ENCODE peak calls at places on chromosomes 5 and 9, in eight cellular contexts. I is H9; E is CD8-positive, alpha-beta T cell; R is adrenal gland; D is DND-41; Y is ovary; A is brain microvascular endothelial cell; W is astrocyte. C is an unnamed sample.

GRCh38 chr5:41482715-41483114 is 27.7 kb downstream of the PLCXD3 start:
- DNase-seq in I (no peak), E (no peak), R (no peak), D (no peak), Y (no peak), A (no peak), W (no peak), C (no peak)

GRCh38 chr5:176700239-176700847 is 53.1 kb downstream of the TSPAN17 start:
- DNase-seq in I (no peak), E (no peak), R (no peak), D (no peak), Y (no peak), A (no peak), W (no peak), C (peak; percentile 9)

GRCh38 chr5:132464155-132464939 is 26.2 kb downstream of the IRF1 start:
- DNase-seq in I (no peak), E (peak; percentile 46), R (no peak), D (peak; percentile 78), Y (no peak), A (no peak), W (no peak), C (no peak)

GRCh38 chr9:112176410-112177010 is 1.4 kb upstream of the SUSD1 start:
- DNase-seq in I (no peak), E (peak; percentile 33), R (no peak), D (no peak), Y (no peak), A (no peak), W (no peak), C (no peak)

GRCh38 chr5:149403923-149404745 is 25.0 kb upstream of the IL17B start:
- DNase-seq in I (no peak), E (no peak), R (no peak), D (no peak), Y (no peak), A (peak; percentile 80), W (peak; percentile 90), C (no peak)

GRCh38 chr9:87675906-87676515 is 49.9 kb upstream of the CTSL start:
- DNase-seq in I (peak; percentile 23), E (no peak), R (no peak), D (no peak), Y (no peak), A (no peak), W (no peak), C (no peak)

GRCh38 chr9:114382951-114383865 is 4.6 kb downstream of the AKNA start:
- DNase-seq in I (peak; percentile 68), E (peak; percentile 69), R (no peak), D (peak; percentile 15), Y (peak; percentile 59), A (peak; percentile 31), W (no peak), C (no peak)

GRCh38 chr5:59709833-59710232 is 183.7 kb downstream of the PDE4D start:
- DNase-seq in I (no peak), E (no peak), R (no peak), D (no peak), Y (no peak), A (peak; percentile 90), W (peak; percentile 87), C (peak; percentile 77)

GRCh38 chr9:116416421-116416820 is 262.8 kb downstream of the PAPPA start:
- DNase-seq in I (no peak), E (no peak), R (no peak), D (no peak), Y (no peak), A (no peak), W (no peak), C (no peak)

GRCh38 chr9:130287736-130288135 is 22.2 kb downstream of the HMCN2 start:
- DNase-seq in I (no peak), E (no peak), R (no peak), D (no peak), Y (no peak), A (no peak), W (no peak), C (no peak)

GRCh38 chr5:1103093-1103492 is 8.8 kb downstream of the SLC12A7 start:
- DNase-seq in I (no peak), E (no peak), R (no peak), D (no peak), Y (no peak), A (no peak), W (no peak), C (no peak)

GRCh38 chr5:125295405-125295872 is 549.0 kb upstream of the ZNF608 start:
- DNase-seq in I (no peak), E (no peak), R (no peak), D (no peak), Y (no peak), A (no peak), W (peak; percentile 40), C (peak; percentile 55)

GRCh38 chr5:122607818-122608217 is 167.1 kb upstream of the SNX2 start:
- DNase-seq in I (no peak), E (no peak), R (no peak), D (no peak), Y (no peak), A (no peak), W (no peak), C (no peak)

GRCh38 chr9:115115117-115115880 is 2.7 kb downstream of the TNC start:
- DNase-seq in I (no peak), E (no peak), R (no peak), D (no peak), Y (no peak), A (no peak), W (peak; percentile 63), C (peak; percentile 66)

GRCh38 chr9:12368569-12368968 is 324.6 kb upstream of the TYRP1 start:
- DNase-seq in I (no peak), E (no peak), R (no peak), D (no peak), Y (no peak), A (no peak), W (no peak), C (no peak)

GRCh38 chr5:170226661-170227060 is 6.1 kb upstream of the C5orf58 start:
- DNase-seq in I (no peak), E (no peak), R (no peak), D (no peak), Y (peak; percentile 32), A (no peak), W (no peak), C (no peak)

GRCh38 chr5:100430268-100430900 is 104.8 kb upstream of the FAM174A start:
- DNase-seq in I (peak; percentile 57), E (peak; percentile 42), R (peak; percentile 52), D (peak; percentile 68), Y (no peak), A (peak; percentile 41), W (no peak), C (peak; percentile 35)

GRCh38 chr5:141883184-141883947 is 5.2 kb upstream of the PCDH1 start:
- DNase-seq in I (peak; percentile 82), E (no peak), R (peak; percentile 58), D (no peak), Y (no peak), A (no peak), W (no peak), C (no peak)

GRCh38 chr5:54649041-54649504 is 131.5 kb downstream of the SNX18 start:
- DNase-seq in I (no peak), E (no peak), R (no peak), D (no peak), Y (no peak), A (no peak), W (no peak), C (no peak)

GRCh38 chr5:111892949-111893348 is 136.0 kb upstream of the NREP start:
- DNase-seq in I (no peak), E (no peak), R (no peak), D (no peak), Y (no peak), A (peak; percentile 5), W (no peak), C (no peak)

GRCh38 chr9:75265525-75265972 is 177.2 kb downstream of the OSTF1 start:
- DNase-seq in I (peak; percentile 41), E (peak; percentile 42), R (peak; percentile 39), D (peak; percentile 49), Y (peak; percentile 60), A (peak; percentile 53), W (peak; percentile 4), C (peak; percentile 35)

GRCh38 chr5:137842296-137842695 is 25.4 kb upstream of the MYOT start:
- DNase-seq in I (no peak), E (no peak), R (no peak), D (no peak), Y (no peak), A (no peak), W (no peak), C (no peak)

GRCh38 chr9:134299883-134300282 is 26.4 kb upstream of the RXRA start:
- DNase-seq in I (no peak), E (no peak), R (no peak), D (no peak), Y (no peak), A (no peak), W (no peak), C (peak; percentile 6)

DNA sequence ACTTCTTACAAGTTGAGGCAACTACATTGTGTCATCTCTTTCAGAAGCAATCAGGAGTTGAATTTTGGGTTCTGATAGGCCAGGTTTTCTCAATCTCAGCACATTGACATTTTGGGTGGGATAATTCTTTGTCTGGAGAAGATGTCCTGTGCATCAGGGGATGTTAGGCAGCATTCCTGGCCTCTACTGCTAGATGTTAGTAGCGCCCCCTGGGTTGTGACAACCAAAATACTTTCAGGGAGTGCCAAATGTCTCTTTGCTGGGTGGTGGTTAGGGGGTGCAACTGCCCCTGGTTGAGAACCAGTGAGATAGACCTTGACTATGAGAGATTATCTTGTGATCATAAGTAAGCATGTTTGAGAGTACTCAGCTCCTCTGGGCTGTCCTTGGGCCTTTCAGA is 164.3 kb upstream of the KLF9 start:
- DNase-seq in I (no peak), E (no peak), R (no peak), D (no peak), Y (no peak), A (no peak), W (no peak), C (no peak)
- TF ChIP-seq CTCF in I (peak; percentile 45), E (no peak), R (no peak), D (peak; percentile 11), Y (no peak), A (peak; percentile 19), W (no peak), C (no peak)

GRCh38 chr5:135478938-135479337 is 26.8 kb upstream of the TIFAB start:
- DNase-seq in I (no peak), E (no peak), R (no peak), D (no peak), Y (no peak), A (no peak), W (no peak), C (no peak)
- H3K27me3 ChIP-seq in I (peaks cover 10% of the 10 kb centered on the region), E (no peaks in the 10 kb centered on the region), R (peaks cover 7% of the 10 kb centered on the region), D (peaks cover 26% of the 10 kb centered on the region), Y (no peaks in the 10 kb centered on the region), A (peaks cover 28% of the 10 kb centered on the region), W (peaks cover 46% of the 10 kb centered on the region), C (no peaks in the 10 kb centered on the region)

DNA sequence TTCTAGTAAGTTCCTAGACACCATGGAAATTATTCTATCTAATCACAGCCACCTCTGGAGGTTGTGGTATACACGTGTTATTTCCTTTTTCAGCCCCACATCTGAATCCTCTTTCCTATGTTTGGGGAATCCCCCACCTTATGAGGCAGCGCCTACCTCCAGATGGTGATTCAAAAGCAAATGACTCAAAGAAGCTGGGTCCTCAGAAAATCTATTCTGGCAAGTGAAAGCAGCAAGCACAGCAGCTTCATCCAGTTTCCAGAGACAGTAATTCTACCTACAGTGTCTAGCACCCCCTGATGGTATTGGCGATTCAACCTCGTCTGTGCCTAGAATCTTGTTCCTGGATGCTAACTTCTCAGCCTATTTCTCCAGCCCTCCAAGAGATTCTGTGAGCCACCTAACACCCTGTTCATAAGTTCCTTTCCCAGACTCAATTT is 43.0 kb downstream of the STRBP start:
- DNase-seq in I (peak; percentile 71), E (peak; percentile 37), R (peak; percentile 18), D (peak; percentile 14), Y (no peak), A (peak; percentile 77), W (peak; percentile 63), C (peak; percentile 91)
- TF ChIP-seq CTCF in I (peak; percentile 79), E (peak; percentile 44), R (peak; percentile 31), D (peak; percentile 43), Y (no peak), A (peak; percentile 73), W (peak; percentile 40), C (peak; percentile 69)

GRCh38 chr5:42948961-42949347 is 91.2 kb downstream of the ANXA2R start:
- DNase-seq in I (no peak), E (no peak), R (no peak), D (no peak), Y (no peak), A (no peak), W (no peak), C (no peak)
- H3K27me3 ChIP-seq in I (no peaks in the 10 kb centered on the region), E (no peaks in the 10 kb centered on the region), R (peaks cover 6% of the 10 kb centered on the region), D (no peaks in the 10 kb centered on the region), Y (no peaks in the 10 kb centered on the region), A (no peaks in the 10 kb centered on the region), W (no peaks in the 10 kb centered on the region), C (no peaks in the 10 kb centered on the region)

C was measured in bronchial epithelial cell.